ENCODE peak calls at places on chromosome 21, in nine cellular contexts. K is iPS DF 19.7, E is HEK293T, Q is left colon, I is dermis microvascular lymphatic vessel endothelial cell, H is SK-MEL-5, Z is DMS79, A is hepatic stellate cell, R is esophagus muscularis mucosa. D is an unnamed sample.

GRCh38 chr21:45427331-45428271 is 22.6 kb downstream of the COL18A1 start:
- DNase-seq in I (peak; percentile 87), K (no peak), Z (no peak), E (no peak), Q (peak; percentile 61), H (peak; percentile 35), R (no peak), A (peak; percentile 100), D (no peak)

GRCh38 chr21:41766883-41767605 is at the start of gene RIPK4:
- DNase-seq in H (peak; percentile 88), R (no peak), I (peak; percentile 8), E (peak; percentile 88), Z (peak; percentile 72), A (peak; percentile 57), K (no peak), Q (peak; percentile 83), D (peak; percentile 89)

GRCh38 chr21:26972131-26972707 is 5.3 kb upstream of the ADAMTS5 start:
- DNase-seq in E (no peak), Q (no peak), I (no peak), R (no peak), Z (no peak), A (no peak), K (no peak), H (no peak), D (no peak)

GRCh38 chr21:41802684-41803083 is 35.8 kb upstream of the RIPK4 start:
- DNase-seq in R (no peak), K (no peak), A (peak; percentile 34), Z (no peak), H (peak; percentile 68), E (no peak), I (no peak), Q (peak; percentile 51), D (no peak)

GRCh38 chr21:45325206-45326168 is 37.8 kb upstream of the POFUT2 start:
- DNase-seq in Q (peak; percentile 18), H (no peak), E (no peak), K (no peak), I (no peak), R (no peak), A (no peak), Z (no peak), D (no peak)

GRCh38 chr21:27035791-27036190 is 68.9 kb upstream of the ADAMTS5 start:
- DNase-seq in H (peak; percentile 51), I (no peak), K (no peak), A (no peak), Q (no peak), Z (no peak), E (no peak), R (no peak), D (no peak)

GRCh38 chr21:39451332-39452206 is at the start of gene SH3BGR:
- DNase-seq in H (no peak), E (no peak), R (no peak), K (peak; percentile 78), Q (peak; percentile 43), Z (no peak), A (no peak), I (no peak), D (no peak)

GRCh38 chr21:33412832-33413519 is 9.8 kb downstream of the IFNGR2 start:
- DNase-seq in E (no peak), I (no peak), R (no peak), Z (no peak), K (no peak), A (no peak), H (peak; percentile 65), Q (peak; percentile 44), D (peak; percentile 35)

GRCh38 chr21:41207401-41208388 is 39.7 kb downstream of the BACE2 start:
- DNase-seq in E (no peak), I (peak; percentile 92), Q (peak; percentile 78), R (no peak), K (no peak), A (no peak), Z (no peak), H (peak; percentile 89), D (peak; percentile 20)

GRCh38 chr21:25772680-25773079 is 37.9 kb downstream of the GABPA start:
- DNase-seq in E (no peak), A (no peak), K (no peak), I (peak; percentile 67), H (no peak), Q (no peak), R (no peak), Z (no peak), D (no peak)

GRCh38 chr21:28883931-28884330 is 108.7 kb downstream of the LTN1 start:
- DNase-seq in E (no peak), R (no peak), Z (no peak), K (no peak), A (no peak), I (no peak), Q (no peak), H (no peak), D (no peak)

D was measured in NCI-H526 treated with DMSO at 0.1 percent for 48 hours.